ENCODE peak calls at places on chromosomes 2 and 18, in six cellular contexts. T is kidney; Y is nephron progenitor cell; R is NCI-H460; L is activated CD4-positive, alpha-beta memory T cell treated with anti-CD3 and anti-CD28 coated beads for 36 hours; P is astrocyte. I is an unnamed sample.

GRCh38 chr2:197628043-197628500 is 47.3 kb downstream of the RFTN2 start:
- DNase-seq in T (no peak), Y (peak), R (no peak), L (no peak), P (peak), I (no peak)

GRCh38 chr18:73614812-73615211 is 532.8 kb downstream of the FBXO15 start:
- DNase-seq in T (no peak), Y (no peak), R (no peak), L (no peak), P (peak), I (no peak)

GRCh38 chr2:161580426-161580825 is 43.8 kb upstream of the SLC4A10 start:
- DNase-seq in T (no peak), Y (no peak), R (no peak), L (no peak), P (no peak), I (no peak)

GRCh38 chr2:238700122-238700457 is 147.8 kb upstream of the TWIST2 start:
- DNase-seq in T (peak), Y (no peak), R (no peak), L (no peak), P (peak), I (no peak)

GRCh38 chr2:223865124-223865523 is 27.7 kb upstream of the AP1S3 start:
- DNase-seq in T (no peak), Y (no peak), R (no peak), L (no peak), P (no peak), I (no peak)

GRCh38 chr2:194166818-194167217 is 1490.2 kb upstream of the SLC39A10 start:
- DNase-seq in T (no peak), Y (peak), R (peak), L (no peak), P (peak), I (no peak)

GRCh38 chr2:108182489-108182888 is 57.3 kb upstream of the SULT1C3 start:
- DNase-seq in T (no peak), Y (peak), R (peak), L (peak), P (no peak), I (no peak)

GRCh38 chr2:170155723-170156253 is 22.2 kb upstream of the MYO3B start:
- DNase-seq in T (no peak), Y (no peak), R (no peak), L (no peak), P (peak), I (no peak)

GRCh38 chr18:79874553-79875530 is 76.6 kb downstream of the SLC66A2 start:
- DNase-seq in T (no peak), Y (no peak), R (no peak), L (no peak), P (no peak), I (no peak)

GRCh38 chr2:111148925-111149324 is 28.2 kb downstream of the BCL2L11 start:
- DNase-seq in T (no peak), Y (no peak), R (no peak), L (no peak), P (no peak), I (no peak)

GRCh38 chr18:23380001-23380550 is 73.0 kb upstream of the RIOK3 start:
- DNase-seq in T (no peak), Y (no peak), R (peak), L (no peak), P (peak), I (no peak)

GRCh38 chr2:219029829-219030165 is 11.5 kb downstream of the CFAP65 start:
- DNase-seq in T (peak), Y (peak), R (peak), L (peak), P (peak), I (peak)

GRCh38 chr2:47519604-47520301 is 116.8 kb downstream of the MSH2 start:
- DNase-seq in T (no peak), Y (no peak), R (no peak), L (no peak), P (no peak), I (no peak)

GRCh38 chr2:239602290-239603282 is 201.8 kb upstream of the HDAC4 start:
- DNase-seq in T (no peak), Y (no peak), R (no peak), L (no peak), P (no peak), I (peak)